ENCODE peak calls at places on chromosome 18, in eight cellular contexts. One of them, this sample, is unnamed.

GRCh38 chr18:59834267-59834666 is 65.5 kb upstream of the PMAIP1 start:
- DNase-seq in cardiac fibroblast: no peak
- DNase-seq in Calu3: no peak
- DNase-seq in spleen: no peak
- DNase-seq in fibroblast of the aortic adventitia: no peak
- DNase-seq in neural crest cell: no peak
- DNase-seq in osteoblast: no peak
- DNase-seq in heart right ventricle: no peak
- DNase-seq in this sample: no peak

GRCh38 chr18:40868110-40868858 is 1086.8 kb upstream of the PIK3C3 start:
- DNase-seq in cardiac fibroblast: peak
- DNase-seq in Calu3: no peak
- DNase-seq in spleen: no peak
- DNase-seq in fibroblast of the aortic adventitia: peak
- DNase-seq in neural crest cell: no peak
- DNase-seq in osteoblast: no peak
- DNase-seq in heart right ventricle: no peak
- DNase-seq in this sample: no peak

GRCh38 chr18:45670281-45670962 is 53.6 kb upstream of the SLC14A1 start:
- DNase-seq in cardiac fibroblast: peak
- DNase-seq in Calu3: no peak
- DNase-seq in spleen: no peak
- DNase-seq in fibroblast of the aortic adventitia: peak
- DNase-seq in neural crest cell: no peak
- DNase-seq in osteoblast: peak
- DNase-seq in heart right ventricle: peak
- DNase-seq in this sample: peak

GRCh38 chr18:65288908-65289307 is 461.9 kb upstream of the CDH7 start:
- DNase-seq in cardiac fibroblast: no peak
- DNase-seq in Calu3: no peak
- DNase-seq in spleen: no peak
- DNase-seq in fibroblast of the aortic adventitia: no peak
- DNase-seq in neural crest cell: no peak
- DNase-seq in osteoblast: no peak
- DNase-seq in heart right ventricle: no peak
- DNase-seq in this sample: no peak

GRCh38 chr18:57885931-57886330 is 82.8 kb upstream of the ATP8B1 start:
- DNase-seq in cardiac fibroblast: no peak
- DNase-seq in Calu3: no peak
- DNase-seq in spleen: no peak
- DNase-seq in fibroblast of the aortic adventitia: no peak
- DNase-seq in neural crest cell: no peak
- DNase-seq in osteoblast: no peak
- DNase-seq in heart right ventricle: no peak
- DNase-seq in this sample: no peak

GRCh38 chr18:63736856-63737255 is 34.1 kb downstream of the SERPINB11 start:
- DNase-seq in cardiac fibroblast: no peak
- DNase-seq in Calu3: peak
- DNase-seq in spleen: no peak
- DNase-seq in fibroblast of the aortic adventitia: no peak
- DNase-seq in neural crest cell: no peak
- DNase-seq in osteoblast: no peak
- DNase-seq in heart right ventricle: no peak
- DNase-seq in this sample: no peak

GRCh38 chr18:13831864-13832508 is 8.0 kb downstream of the MC5R start:
- DNase-seq in cardiac fibroblast: no peak
- DNase-seq in Calu3: no peak
- DNase-seq in spleen: no peak
- DNase-seq in fibroblast of the aortic adventitia: no peak
- DNase-seq in neural crest cell: no peak
- DNase-seq in osteoblast: no peak
- DNase-seq in heart right ventricle: no peak
- DNase-seq in this sample: no peak

GRCh38 chr18:24987933-24988840 is 363.8 kb downstream of the ZNF521 start:
- DNase-seq in cardiac fibroblast: no peak
- DNase-seq in Calu3: no peak
- DNase-seq in spleen: no peak
- DNase-seq in fibroblast of the aortic adventitia: no peak
- DNase-seq in neural crest cell: no peak
- DNase-seq in osteoblast: no peak
- DNase-seq in heart right ventricle: peak
- DNase-seq in this sample: no peak

GRCh38 chr18:56575819-56576663 is 62.4 kb downstream of the TXNL1 start:
- DNase-seq in cardiac fibroblast: peak
- DNase-seq in Calu3: peak
- DNase-seq in spleen: no peak
- DNase-seq in fibroblast of the aortic adventitia: peak
- DNase-seq in neural crest cell: peak
- DNase-seq in osteoblast: peak
- DNase-seq in heart right ventricle: peak
- DNase-seq in this sample: no peak

GRCh38 chr18:69703461-69703860 is 244.2 kb downstream of the CD226 start:
- DNase-seq in cardiac fibroblast: no peak
- DNase-seq in Calu3: no peak
- DNase-seq in spleen: no peak
- DNase-seq in fibroblast of the aortic adventitia: no peak
- DNase-seq in neural crest cell: no peak
- DNase-seq in osteoblast: no peak
- DNase-seq in heart right ventricle: no peak
- DNase-seq in this sample: no peak

GRCh38 chr18:68960355-68960754 is 162.5 kb downstream of the CCDC102B start:
- DNase-seq in cardiac fibroblast: peak
- DNase-seq in Calu3: no peak
- DNase-seq in spleen: no peak
- DNase-seq in fibroblast of the aortic adventitia: no peak
- DNase-seq in neural crest cell: no peak
- DNase-seq in osteoblast: no peak
- DNase-seq in heart right ventricle: no peak
- DNase-seq in this sample: no peak

GRCh38 chr18:58024139-58024538 is 19.9 kb upstream of the NEDD4L start:
- DNase-seq in cardiac fibroblast: no peak
- DNase-seq in Calu3: no peak
- DNase-seq in spleen: no peak
- DNase-seq in fibroblast of the aortic adventitia: no peak
- DNase-seq in neural crest cell: no peak
- DNase-seq in osteoblast: no peak
- DNase-seq in heart right ventricle: no peak
- DNase-seq in this sample: no peak

GRCh38 chr18:71114550-71115210 is 825.8 kb downstream of the SOCS6 start:
- DNase-seq in cardiac fibroblast: peak
- DNase-seq in Calu3: no peak
- DNase-seq in spleen: no peak
- DNase-seq in fibroblast of the aortic adventitia: no peak
- DNase-seq in neural crest cell: no peak
- DNase-seq in osteoblast: no peak
- DNase-seq in heart right ventricle: no peak
- DNase-seq in this sample: no peak

GRCh38 chr18:46035701-46036680 is 36.1 kb downstream of the PSTPIP2 start:
- DNase-seq in cardiac fibroblast: peak
- DNase-seq in Calu3: no peak
- DNase-seq in spleen: no peak
- DNase-seq in fibroblast of the aortic adventitia: peak
- DNase-seq in neural crest cell: no peak
- DNase-seq in osteoblast: peak
- DNase-seq in heart right ventricle: no peak
- DNase-seq in this sample: no peak

GRCh38 chr18:48949606-48950535 is 894 bp downstream of the SMAD7 start:
- DNase-seq in cardiac fibroblast: peak
- DNase-seq in Calu3: peak
- DNase-seq in spleen: peak
- DNase-seq in fibroblast of the aortic adventitia: no peak
- DNase-seq in neural crest cell: peak
- DNase-seq in osteoblast: peak
- DNase-seq in heart right ventricle: no peak
- DNase-seq in this sample: no peak
- TF ChIP-seq CTCF in cardiac fibroblast: no peak
- TF ChIP-seq CTCF in Calu3: no peak
- TF ChIP-seq CTCF in spleen: no peak
- TF ChIP-seq CTCF in fibroblast of the aortic adventitia: peak
- TF ChIP-seq CTCF in neural crest cell: peak
- TF ChIP-seq CTCF in osteoblast: no peak
- TF ChIP-seq CTCF in heart right ventricle: peak
- TF ChIP-seq CTCF in this sample: no peak

GRCh38 chr18:43393174-43393573 is 115.9 kb upstream of the SYT4 start:
- DNase-seq in cardiac fibroblast: peak
- DNase-seq in Calu3: no peak
- DNase-seq in spleen: no peak
- DNase-seq in fibroblast of the aortic adventitia: peak
- DNase-seq in neural crest cell: no peak
- DNase-seq in osteoblast: no peak
- DNase-seq in heart right ventricle: no peak
- DNase-seq in this sample: no peak

GRCh38 chr18:43392168-43392567 is 114.9 kb upstream of the SYT4 start:
- DNase-seq in cardiac fibroblast: no peak
- DNase-seq in Calu3: no peak
- DNase-seq in spleen: no peak
- DNase-seq in fibroblast of the aortic adventitia: no peak
- DNase-seq in neural crest cell: no peak
- DNase-seq in osteoblast: no peak
- DNase-seq in heart right ventricle: no peak
- DNase-seq in this sample: no peak

GRCh38 chr18:43398601-43399000 is 121.3 kb upstream of the SYT4 start:
- DNase-seq in cardiac fibroblast: no peak
- DNase-seq in Calu3: no peak
- DNase-seq in spleen: no peak
- DNase-seq in fibroblast of the aortic adventitia: no peak
- DNase-seq in neural crest cell: no peak
- DNase-seq in osteoblast: no peak
- DNase-seq in heart right ventricle: no peak
- DNase-seq in this sample: no peak

GRCh38 chr18:43396266-43396665 is 119.0 kb upstream of the SYT4 start:
- DNase-seq in cardiac fibroblast: peak
- DNase-seq in Calu3: no peak
- DNase-seq in spleen: no peak
- DNase-seq in fibroblast of the aortic adventitia: peak
- DNase-seq in neural crest cell: no peak
- DNase-seq in osteoblast: no peak
- DNase-seq in heart right ventricle: no peak
- DNase-seq in this sample: no peak
- TF ChIP-seq CTCF in cardiac fibroblast: peak
- TF ChIP-seq CTCF in Calu3: no peak
- TF ChIP-seq CTCF in spleen: no peak
- TF ChIP-seq CTCF in fibroblast of the aortic adventitia: peak
- TF ChIP-seq CTCF in neural crest cell: peak
- TF ChIP-seq CTCF in osteoblast: peak
- TF ChIP-seq CTCF in heart right ventricle: peak
- TF ChIP-seq CTCF in this sample: no peak

GRCh38 chr18:12776821-12777471 is 74.1 kb downstream of the PSMG2 start:
- DNase-seq in cardiac fibroblast: no peak
- DNase-seq in Calu3: no peak
- DNase-seq in spleen: peak
- DNase-seq in fibroblast of the aortic adventitia: no peak
- DNase-seq in neural crest cell: no peak
- DNase-seq in osteoblast: no peak
- DNase-seq in heart right ventricle: no peak
- DNase-seq in this sample: no peak

GRCh38 chr18:12782521-12782920 is 79.7 kb downstream of the PSMG2 start:
- DNase-seq in cardiac fibroblast: no peak
- DNase-seq in Calu3: no peak
- DNase-seq in spleen: peak
- DNase-seq in fibroblast of the aortic adventitia: no peak
- DNase-seq in neural crest cell: no peak
- DNase-seq in osteoblast: no peak
- DNase-seq in heart right ventricle: no peak
- DNase-seq in this sample: no peak

GRCh38 chr18:12777543-12777942 is 74.7 kb downstream of the PSMG2 start:
- DNase-seq in cardiac fibroblast: no peak
- DNase-seq in Calu3: no peak
- DNase-seq in spleen: peak
- DNase-seq in fibroblast of the aortic adventitia: no peak
- DNase-seq in neural crest cell: no peak
- DNase-seq in osteoblast: no peak
- DNase-seq in heart right ventricle: no peak
- DNase-seq in this sample: no peak

GRCh38 chr18:12779456-12779855 is 76.6 kb downstream of the PSMG2 start:
- DNase-seq in cardiac fibroblast: no peak
- DNase-seq in Calu3: no peak
- DNase-seq in spleen: peak
- DNase-seq in fibroblast of the aortic adventitia: no peak
- DNase-seq in neural crest cell: no peak
- DNase-seq in osteoblast: no peak
- DNase-seq in heart right ventricle: no peak
- DNase-seq in this sample: no peak

DNA sequence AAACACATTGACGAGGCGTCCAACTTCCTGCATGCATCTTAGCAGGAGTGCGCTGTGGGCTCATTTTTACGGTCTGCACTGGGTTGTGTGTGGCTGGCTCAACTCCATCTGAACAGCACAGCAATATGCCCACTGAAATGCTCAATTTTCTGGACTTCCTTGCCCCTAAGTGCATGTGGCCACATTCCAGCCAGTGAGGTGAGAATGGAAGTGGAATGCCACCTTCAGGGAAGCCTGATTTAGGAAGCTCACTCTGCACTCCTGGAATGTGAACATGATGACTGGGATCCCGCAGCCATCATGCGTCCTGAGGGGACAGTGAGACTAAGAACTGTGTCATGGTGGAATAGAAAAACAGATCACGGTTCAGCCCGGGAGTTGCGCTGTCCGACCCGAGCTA is 76.2 kb downstream of the PSMG2 start:
- DNase-seq in cardiac fibroblast: no peak
- DNase-seq in Calu3: no peak
- DNase-seq in spleen: peak
- DNase-seq in fibroblast of the aortic adventitia: no peak
- DNase-seq in neural crest cell: no peak
- DNase-seq in osteoblast: no peak
- DNase-seq in heart right ventricle: no peak
- DNase-seq in this sample: no peak
- TF ChIP-seq CTCF in cardiac fibroblast: no peak
- TF ChIP-seq CTCF in Calu3: no peak
- TF ChIP-seq CTCF in spleen: no peak
- TF ChIP-seq CTCF in fibroblast of the aortic adventitia: no peak
- TF ChIP-seq CTCF in neural crest cell: no peak
- TF ChIP-seq CTCF in osteoblast: no peak
- TF ChIP-seq CTCF in heart right ventricle: no peak
- TF ChIP-seq CTCF in this sample: no peak

GRCh38 chr18:26457195-26457594 is 91.2 kb downstream of the KCTD1 start:
- DNase-seq in cardiac fibroblast: no peak
- DNase-seq in Calu3: no peak
- DNase-seq in spleen: no peak
- DNase-seq in fibroblast of the aortic adventitia: no peak
- DNase-seq in neural crest cell: no peak
- DNase-seq in osteoblast: no peak
- DNase-seq in heart right ventricle: no peak
- DNase-seq in this sample: no peak

GRCh38 chr18:26458526-26459232 is 89.7 kb downstream of the KCTD1 start:
- DNase-seq in cardiac fibroblast: peak
- DNase-seq in Calu3: no peak
- DNase-seq in spleen: no peak
- DNase-seq in fibroblast of the aortic adventitia: peak
- DNase-seq in neural crest cell: no peak
- DNase-seq in osteoblast: peak
- DNase-seq in heart right ventricle: no peak
- DNase-seq in this sample: no peak

GRCh38 chr18:26456070-26456491 is 92.3 kb downstream of the KCTD1 start:
- DNase-seq in cardiac fibroblast: no peak
- DNase-seq in Calu3: no peak
- DNase-seq in spleen: no peak
- DNase-seq in fibroblast of the aortic adventitia: no peak
- DNase-seq in neural crest cell: no peak
- DNase-seq in osteoblast: no peak
- DNase-seq in heart right ventricle: no peak
- DNase-seq in this sample: no peak

GRCh38 chr18:26459340-26459739 is 89.0 kb downstream of the KCTD1 start:
- DNase-seq in cardiac fibroblast: no peak
- DNase-seq in Calu3: no peak
- DNase-seq in spleen: no peak
- DNase-seq in fibroblast of the aortic adventitia: no peak
- DNase-seq in neural crest cell: no peak
- DNase-seq in osteoblast: no peak
- DNase-seq in heart right ventricle: no peak
- DNase-seq in this sample: no peak

GRCh38 chr18:26457611-26458350 is 90.6 kb downstream of the KCTD1 start:
- DNase-seq in cardiac fibroblast: no peak
- DNase-seq in Calu3: no peak
- DNase-seq in spleen: no peak
- DNase-seq in fibroblast of the aortic adventitia: no peak
- DNase-seq in neural crest cell: no peak
- DNase-seq in osteoblast: no peak
- DNase-seq in heart right ventricle: no peak
- DNase-seq in this sample: no peak
- TF ChIP-seq CTCF in cardiac fibroblast: peak
- TF ChIP-seq CTCF in Calu3: no peak
- TF ChIP-seq CTCF in spleen: no peak
- TF ChIP-seq CTCF in fibroblast of the aortic adventitia: no peak
- TF ChIP-seq CTCF in neural crest cell: peak
- TF ChIP-seq CTCF in osteoblast: no peak
- TF ChIP-seq CTCF in heart right ventricle: peak
- TF ChIP-seq CTCF in this sample: no peak

This sample was measured in CD4-positive, alpha-beta T cell.